ENCODE peak calls at places on chromosomes 2 and 18, in four cellular contexts. A, B, D and S are unnamed samples.

GRCh38 chr2:113407446-113408099 is 29.9 kb upstream of the ZNG1B start:
- DNase-seq in A (no peak), B (peak; percentile 39), D (no peak), S (peak; percentile 3)

GRCh38 chr2:47528874-47529273 is 125.9 kb downstream of the MSH2 start:
- DNase-seq in A (no peak), B (no peak), D (no peak), S (no peak)

GRCh38 chr2:221500501-221501209 is 71.4 kb downstream of the EPHA4 start:
- DNase-seq in A (no peak), B (no peak), D (no peak), S (no peak)

GRCh38 chr18:74073957-74074356 is 73.7 kb downstream of the FBXO15 start:
- DNase-seq in A (no peak), B (no peak), D (no peak), S (no peak)

GRCh38 chr2:143261986-143262784 is 133.0 kb downstream of the ARHGAP15 start:
- DNase-seq in A (peak; percentile 13), B (peak; percentile 83), D (no peak), S (no peak)

GRCh38 chr2:101771226-101771906 is 73.9 kb downstream of the MAP4K4 start:
- DNase-seq in A (no peak), B (no peak), D (no peak), S (no peak)

GRCh38 chr2:195057001-195057400 is 600.0 kb upstream of the SLC39A10 start:
- DNase-seq in A (no peak), B (no peak), D (no peak), S (no peak)

GRCh38 chr18:62781893-62782292 is 66.6 kb downstream of the PHLPP1 start:
- DNase-seq in A (no peak), B (no peak), D (peak; percentile 28), S (peak; percentile 86)

GRCh38 chr2:19357383-19358241 is 811 bp downstream of the OSR1 start:
- DNase-seq in A (no peak), B (no peak), D (no peak), S (peak; percentile 28)

GRCh38 chr18:37577051-37577611 is 11.5 kb upstream of the CELF4 start:
- DNase-seq in A (no peak), B (no peak), D (no peak), S (no peak)

GRCh38 chr2:189540551-189540950 is 40.0 kb downstream of the SLC40A1 start:
- DNase-seq in A (no peak), B (no peak), D (peak; percentile 7), S (no peak)

GRCh38 chr2:168711091-168711490 is 91.3 kb upstream of the NOSTRIN start:
- DNase-seq in A (no peak), B (no peak), D (no peak), S (no peak)

GRCh38 chr2:178404380-178404767 is 46.6 kb downstream of the PRKRA start:
- DNase-seq in A (no peak), B (peak; percentile 37), D (no peak), S (peak; percentile 54)

GRCh38 chr18:13672657-13673056 is 53.7 kb downstream of the FAM210A start:
- DNase-seq in A (no peak), B (peak; percentile 5), D (no peak), S (no peak)

GRCh38 chr2:217905906-217906305 is 96.9 kb downstream of the TNS1 start:
- DNase-seq in A (no peak), B (no peak), D (no peak), S (no peak)

GRCh38 chr2:237432484-237433092 is 18.6 kb upstream of the COL6A3 start:
- DNase-seq in A (peak; percentile 38), B (no peak), D (peak; percentile 83), S (peak; percentile 81)

GRCh38 chr2:133421516-133422324 is 146.5 kb downstream of the NCKAP5 start:
- DNase-seq in A (no peak), B (no peak), D (no peak), S (no peak)

GRCh38 chr2:148979919-148980277 is 58.6 kb upstream of the LYPD6B start:
- DNase-seq in A (no peak), B (no peak), D (no peak), S (no peak)

GRCh38 chr2:222604749-222605515 is 51.0 kb downstream of the FARSB start:
- DNase-seq in A (no peak), B (no peak), D (no peak), S (no peak)

GRCh38 chr2:199988176-199988575 is 32.8 kb downstream of the MAIP1 start:
- DNase-seq in A (no peak), B (no peak), D (no peak), S (peak; percentile 88)

GRCh38 chr2:127153691-127154158 is 46.8 kb upstream of the BIN1 start:
- DNase-seq in A (no peak), B (no peak), D (no peak), S (peak; percentile 81)

GRCh38 chr2:65294701-65295100 is 67.1 kb downstream of the ACTR2 start:
- DNase-seq in A (no peak), B (no peak), D (no peak), S (no peak)

GRCh38 chr2:24317491-24317920 is 42.8 kb downstream of the ITSN2 start:
- DNase-seq in A (no peak), B (no peak), D (no peak), S (peak; percentile 17)

GRCh38 chr18:74402806-74403433 is 54.2 kb downstream of the DIPK1C start:
- DNase-seq in A (no peak), B (no peak), D (no peak), S (no peak)

GRCh38 chr2:182763311-182763912 is 47.4 kb downstream of the DNAJC10 start:
- DNase-seq in A (no peak), B (peak; percentile 63), D (no peak), S (peak; percentile 48)

GRCh38 chr2:237546876-237547395 is 19.4 kb upstream of the PRLH start:
- DNase-seq in A (no peak), B (no peak), D (no peak), S (no peak)

GRCh38 chr2:207750315-207750714 is 19.4 kb downstream of the FZD5 start:
- DNase-seq in A (no peak), B (no peak), D (no peak), S (no peak)

GRCh38 chr2:217834057-217834620 is 168.7 kb downstream of the TNS1 start:
- DNase-seq in A (no peak), B (no peak), D (no peak), S (no peak)

GRCh38 chr2:39121523-39122063 is 742 bp upstream of the SOS1 start:
- DNase-seq in A (no peak), B (peak; percentile 37), D (no peak), S (peak; percentile 25)

GRCh38 chr18:58891753-58892152 is 27.1 kb downstream of the ZNF532 start:
- DNase-seq in A (no peak), B (no peak), D (no peak), S (peak; percentile 63)

GRCh38 chr2:33210626-33211025 is 263.9 kb downstream of the LTBP1 start:
- DNase-seq in A (no peak), B (no peak), D (peak; percentile 54), S (peak; percentile 95)

GRCh38 chr2:23037596-23037995 is 347.4 kb upstream of the KLHL29 start:
- DNase-seq in A (no peak), B (no peak), D (no peak), S (no peak)

GRCh38 chr2:120669121-120669952 is 66.3 kb upstream of the GLI2 start:
- DNase-seq in A (no peak), B (peak; percentile 40), D (no peak), S (no peak)

GRCh38 chr2:218168635-218169462 is 2.1 kb upstream of the CXCR1 start:
- DNase-seq in A (peak; percentile 19), B (peak; percentile 76), D (no peak), S (peak; percentile 52)

GRCh38 chr2:71562518-71562917 is 109.2 kb downstream of the DYSF start:
- DNase-seq in A (no peak), B (no peak), D (no peak), S (no peak)

DNA sequence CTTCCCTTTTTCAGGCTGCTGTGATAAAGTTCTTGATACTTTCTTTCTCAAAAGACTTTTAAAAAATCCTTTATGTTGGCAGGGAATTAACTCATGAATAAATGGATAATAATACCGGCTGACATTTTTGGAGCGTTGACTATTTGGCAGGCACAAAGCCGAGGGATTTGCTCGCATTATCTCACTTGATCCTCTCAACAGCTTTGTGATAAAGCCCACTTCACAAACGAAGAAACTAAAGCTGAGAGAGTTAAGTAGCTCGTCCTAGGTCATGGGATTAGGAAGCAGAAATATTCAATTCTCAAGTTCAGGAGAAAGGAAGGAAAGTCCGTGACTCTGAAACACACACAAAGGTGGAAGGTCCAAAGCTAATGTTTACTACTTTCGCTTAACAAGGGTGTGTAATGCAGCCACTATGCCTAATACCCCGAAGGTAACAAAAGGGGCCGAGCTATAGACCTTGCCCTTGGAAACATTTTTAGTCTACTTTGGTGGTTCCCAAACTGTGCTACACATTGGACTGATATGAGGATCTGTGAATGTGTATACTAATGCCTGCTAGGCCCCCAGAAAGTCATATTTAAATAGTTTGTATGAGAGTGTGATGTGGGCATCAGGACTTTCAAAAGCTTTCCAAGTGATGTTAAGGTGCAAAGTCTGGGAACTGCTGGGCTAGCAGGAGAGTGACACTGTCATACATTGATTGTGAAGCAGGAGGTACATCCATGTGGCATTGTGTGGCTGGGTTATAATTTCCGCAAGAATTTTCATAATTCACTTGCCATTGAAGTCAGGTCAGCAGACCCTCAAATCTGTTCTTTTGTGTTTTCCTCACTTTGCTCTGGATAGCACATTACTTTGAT is 508.5 kb downstream of the PLCL1 start:
- DNase-seq in A (no peak), B (no peak), D (no peak), S (no peak)
- H3K4me3 ChIP-seq in A (no peak overlapping the region), B (no peak overlapping the region), D (no peak overlapping the region), S (no peak overlapping the region)

GRCh38 chr2:98654702-98655488 is 46.5 kb downstream of the UNC50 start:
- DNase-seq in A (no peak), B (no peak), D (no peak), S (no peak)

GRCh38 chr2:98650998-98651397 is 42.6 kb downstream of the UNC50 start:
- DNase-seq in A (no peak), B (no peak), D (no peak), S (no peak)

GRCh38 chr2:98658816-98659486 is 50.6 kb downstream of the UNC50 start:
- DNase-seq in A (no peak), B (no peak), D (no peak), S (no peak)

DNA sequence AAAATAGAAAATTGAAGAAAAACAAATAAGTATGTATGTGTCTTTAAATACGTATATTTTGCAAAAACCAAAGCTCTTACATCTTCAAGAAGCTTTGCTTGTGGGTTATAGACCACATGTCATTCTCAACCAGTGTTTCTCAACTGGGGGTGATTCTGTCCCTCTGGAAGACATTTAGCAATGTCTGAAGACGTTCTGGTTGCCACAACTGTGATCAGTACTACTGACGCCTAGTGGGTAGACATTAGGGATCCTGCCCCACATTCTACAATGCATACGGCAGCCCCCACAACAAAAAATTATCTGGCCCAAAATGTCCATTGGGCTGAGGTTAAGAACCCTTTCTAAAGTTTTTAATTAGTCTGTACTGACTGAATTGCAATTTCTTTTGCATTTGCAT is 48.4 kb downstream of the UNC50 start:
- DNase-seq in A (peak; percentile 12), B (no peak), D (no peak), S (no peak)
- H3K4me3 ChIP-seq in A (peak overlapping the region; percentile 6), B (no peak overlapping the region), D (no peak overlapping the region), S (no peak overlapping the region)

GRCh38 chr2:239318790-239319189 is 82.0 kb downstream of the HDAC4 start:
- DNase-seq in A (no peak), B (no peak), D (no peak), S (peak; percentile 50)
- H3K4me3 ChIP-seq in A (peak overlapping the region; percentile 31), B (no peak overlapping the region), D (no peak overlapping the region), S (peak overlapping the region; percentile 48)

GRCh38 chr2:62661263-62661635 is 44.3 kb upstream of the EHBP1 start:
- DNase-seq in A (no peak), B (no peak), D (no peak), S (no peak)
- H3K4me3 ChIP-seq in A (no peak overlapping the region), B (no peak overlapping the region), D (no peak overlapping the region), S (no peak overlapping the region)

GRCh38 chr2:7857904-7858303 is 824.0 kb upstream of the ID2 start:
- DNase-seq in A (no peak), B (no peak), D (no peak), S (no peak)
- H3K4me3 ChIP-seq in A (no peak overlapping the region), B (no peak overlapping the region), D (no peak overlapping the region), S (no peak overlapping the region)